ENCODE peak calls at places on chromosomes 6 and 20, in nine cellular contexts. G is adrenal gland, K is HL-60, A is ovary, P is MM.1S, Y is right atrium auricular region, D is HCT116, N is dorsolateral prefrontal cortex, C is lung. V is an unnamed sample.

GRCh38 chr20:19864130-19864529 is 106.1 kb downstream of the RIN2 start:
- DNase-seq in C (no peak), N (no peak), P (no peak), A (no peak), K (no peak), D (no peak), Y (no peak), G (no peak), V (no peak)

GRCh38 chr6:112626468-112627082 is 279.4 kb downstream of the RFPL4B start:
- DNase-seq in P (no peak), A (no peak), N (no peak), Y (no peak), G (no peak), D (no peak), K (no peak), C (no peak), V (no peak)

GRCh38 chr6:165308926-165309731 is at the start of gene C6orf118:
- DNase-seq in P (no peak), N (peak), K (no peak), D (no peak), A (peak), G (peak), Y (peak), C (peak), V (peak)

GRCh38 chr6:135686784-135687301 is 164.7 kb upstream of the PDE7B start:
- DNase-seq in N (no peak), C (no peak), A (no peak), G (no peak), Y (no peak), P (no peak), D (no peak), K (peak), V (no peak)

GRCh38 chr6:117089604-117090003 is 175.8 kb upstream of the VGLL2 start:
- DNase-seq in A (no peak), N (no peak), P (no peak), Y (no peak), K (no peak), C (no peak), G (no peak), D (no peak), V (no peak)

GRCh38 chr6:166542580-166542912 is 43.9 kb downstream of the RAMACL start:
- DNase-seq in Y (no peak), D (no peak), P (no peak), A (no peak), G (no peak), K (no peak), C (peak), N (no peak), V (no peak)

GRCh38 chr6:3623451-3624267 is 127.9 kb downstream of the PXDC1 start:
- DNase-seq in K (no peak), D (no peak), A (no peak), G (no peak), P (no peak), N (no peak), C (no peak), Y (no peak), V (no peak)

GRCh38 chr20:53408728-53409157 is 184.9 kb downstream of the ZNF217 start:
- DNase-seq in C (no peak), Y (no peak), P (no peak), D (no peak), N (no peak), G (no peak), K (peak), A (no peak), V (no peak)

GRCh38 chr6:131948692-131949614 is 2.2 kb downstream of the CCN2 start:
- DNase-seq in Y (no peak), G (peak), D (no peak), P (no peak), A (peak), C (no peak), K (no peak), N (no peak), V (peak)

GRCh38 chr6:14549319-14549770 is 431.8 kb downstream of the CD83 start:
- DNase-seq in Y (no peak), C (no peak), G (no peak), N (peak), A (no peak), K (no peak), D (no peak), P (no peak), V (no peak)

GRCh38 chr6:3612341-3613041 is 139.0 kb downstream of the PXDC1 start:
- DNase-seq in P (no peak), C (no peak), D (peak), N (no peak), G (no peak), A (no peak), K (no peak), Y (peak), V (no peak)

GRCh38 chr20:45051497-45052060 is 49.3 kb downstream of the KCNS1 start:
- DNase-seq in D (no peak), C (no peak), P (peak), Y (no peak), A (no peak), N (no peak), G (no peak), K (no peak), V (no peak)

GRCh38 chr20:7741866-7742265 is 198.4 kb downstream of the HAO1 start:
- DNase-seq in G (no peak), D (no peak), Y (no peak), N (no peak), A (no peak), K (no peak), P (no peak), C (no peak), V (no peak)

GRCh38 chr20:26209171-26209941 is 512.7 kb upstream of the ZNF337 start:
- DNase-seq in N (no peak), P (no peak), A (no peak), K (no peak), G (no peak), Y (no peak), C (no peak), D (no peak), V (peak)

GRCh38 chr6:169722362-169723199 is 1.7 kb downstream of the PHF10 start:
- DNase-seq in A (peak), P (peak), G (peak), D (no peak), N (peak), K (peak), C (no peak), Y (no peak), V (peak)

GRCh38 chr6:10395946-10396577 is 18.8 kb downstream of the TFAP2A start:
- DNase-seq in N (no peak), G (no peak), C (no peak), Y (no peak), P (no peak), K (no peak), D (no peak), A (no peak), V (no peak)

GRCh38 chr20:4740774-4741431 is 19.2 kb downstream of the PRND start:
- DNase-seq in C (no peak), Y (no peak), A (no peak), N (no peak), P (peak), D (peak), K (peak), G (peak), V (no peak)

GRCh38 chr6:128069180-128069579 is 168.3 kb upstream of the THEMIS start:
- DNase-seq in K (no peak), A (no peak), P (no peak), Y (no peak), G (no peak), D (no peak), C (no peak), N (no peak), V (no peak)

GRCh38 chr6:97059473-97059872 is 134.9 kb downstream of the KLHL32 start:
- DNase-seq in G (no peak), P (peak), A (no peak), Y (no peak), C (no peak), K (no peak), D (peak), N (no peak), V (no peak)

DNA sequence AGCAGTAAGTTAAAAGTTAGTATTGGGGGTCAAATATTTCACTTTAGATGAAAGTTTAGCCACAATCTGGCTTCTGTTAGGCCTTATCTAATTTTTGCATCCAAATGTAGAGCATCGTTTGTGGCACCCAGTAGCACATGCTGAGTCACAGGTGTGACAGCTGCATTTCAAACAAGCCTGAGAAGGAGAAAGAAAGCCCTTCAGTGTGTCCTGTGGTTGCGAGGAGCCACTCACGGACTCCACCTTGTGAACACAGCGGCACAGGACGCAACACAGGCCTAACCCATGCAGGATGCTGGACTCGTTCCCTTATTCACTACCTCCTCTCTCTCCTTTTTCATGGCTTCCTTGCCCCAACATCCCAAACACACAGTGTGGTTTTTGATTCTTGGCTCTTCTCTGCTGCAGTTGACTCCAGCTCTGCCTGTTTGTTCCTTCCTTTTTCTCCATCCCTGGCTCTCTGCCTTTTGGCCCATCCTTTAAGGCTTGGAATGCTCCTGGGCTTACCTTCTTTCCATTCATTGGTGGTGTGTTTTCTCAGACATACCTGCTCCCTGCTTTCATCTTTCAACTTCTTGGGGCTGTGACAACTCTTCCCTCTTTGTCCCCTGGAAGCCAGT is 124.2 kb downstream of the SLC16A10 start:
- DNase-seq in C (no peak), A (no peak), K (no peak), P (no peak), D (no peak), G (no peak), N (no peak), Y (no peak), V (no peak)
- H3K27ac ChIP-seq in C (no peak), A (no peak), K (no peak), P (no peak), D (no peak), G (no peak), N (no peak), Y (no peak), V (peak)

GRCh38 chr6:45617441-45617840 is 239.7 kb upstream of the SUPT3H start:
- DNase-seq in N (no peak), A (no peak), G (no peak), C (no peak), Y (no peak), K (no peak), P (no peak), D (no peak), V (no peak)

GRCh38 chr6:45618259-45618658 is 240.5 kb upstream of the SUPT3H start:
- DNase-seq in K (no peak), C (no peak), A (no peak), G (no peak), Y (no peak), P (no peak), N (no peak), D (no peak), V (no peak)

GRCh38 chr6:45619211-45619760 is 241.6 kb upstream of the SUPT3H start:
- DNase-seq in G (no peak), K (no peak), P (no peak), Y (no peak), N (no peak), D (no peak), C (no peak), A (no peak), V (no peak)

GRCh38 chr6:45616209-45616608 is 238.5 kb upstream of the SUPT3H start:
- DNase-seq in K (no peak), Y (no peak), C (no peak), P (no peak), G (no peak), A (no peak), N (no peak), D (no peak), V (no peak)

GRCh38 chr6:45619994-45620471 is 242.3 kb upstream of the SUPT3H start:
- DNase-seq in A (no peak), D (no peak), P (peak), K (no peak), G (no peak), Y (no peak), N (no peak), C (peak), V (no peak)
- H3K27ac ChIP-seq in A (no peak), D (no peak), P (peak), K (no peak), G (no peak), Y (no peak), N (no peak), C (no peak), V (no peak)

GRCh38 chr6:159989471-159989870 is 20.6 kb downstream of the IGF2R start:
- DNase-seq in Y (no peak), C (no peak), N (no peak), A (no peak), P (no peak), G (no peak), D (no peak), K (no peak), V (no peak)

GRCh38 chr6:159992366-159992765 is 23.5 kb downstream of the IGF2R start:
- DNase-seq in G (no peak), D (no peak), Y (no peak), A (no peak), C (no peak), N (no peak), P (no peak), K (no peak), V (no peak)

GRCh38 chr6:159989882-159990480 is 21.1 kb downstream of the IGF2R start:
- DNase-seq in P (no peak), A (no peak), Y (no peak), D (no peak), N (no peak), C (no peak), G (no peak), K (peak), V (no peak)

GRCh38 chr6:159985296-159985940 is 16.5 kb downstream of the IGF2R start:
- DNase-seq in A (no peak), P (no peak), D (no peak), N (no peak), Y (no peak), C (no peak), G (no peak), K (no peak), V (no peak)

DNA sequence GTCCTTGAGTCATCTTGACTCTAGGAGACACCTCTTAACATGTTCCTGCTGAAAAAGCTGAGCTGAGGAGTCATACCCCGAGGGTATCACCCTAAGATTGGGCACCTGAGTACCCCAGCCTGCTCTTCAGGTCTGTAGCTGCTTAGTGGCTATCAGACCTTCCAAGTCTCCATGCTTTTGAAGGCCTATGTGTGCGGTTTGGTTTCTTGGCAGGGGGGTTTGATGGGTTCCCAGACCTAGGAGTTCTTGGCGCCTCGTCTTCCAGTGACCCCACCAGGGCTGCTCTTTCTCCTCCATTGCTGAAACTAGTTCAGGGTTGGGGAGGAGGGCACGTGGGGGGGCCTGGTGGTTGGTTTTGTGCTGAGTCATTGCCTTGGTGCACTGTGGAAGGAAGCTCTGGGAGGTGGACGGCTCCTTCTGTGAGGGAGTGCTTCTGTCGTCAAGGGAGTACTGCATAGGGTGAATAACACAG is 20.1 kb downstream of the IGF2R start:
- DNase-seq in Y (no peak), N (no peak), D (no peak), C (no peak), G (no peak), P (no peak), A (no peak), K (peak), V (no peak)
- H3K27ac ChIP-seq in Y (no peak), N (no peak), D (no peak), C (no peak), G (no peak), P (no peak), A (no peak), K (peak), V (no peak)

GRCh38 chr20:17587831-17588230 is 18.0 kb downstream of the DSTN start:
- DNase-seq in D (no peak), A (no peak), N (no peak), C (no peak), Y (no peak), G (no peak), P (no peak), K (no peak), V (no peak)

GRCh38 chr20:17590245-17590644 is 20.4 kb downstream of the DSTN start:
- DNase-seq in K (no peak), Y (no peak), D (no peak), A (no peak), G (no peak), N (no peak), C (no peak), P (no peak), V (no peak)

GRCh38 chr20:17587148-17587547 is 17.3 kb downstream of the DSTN start:
- DNase-seq in D (no peak), K (no peak), Y (no peak), G (no peak), P (no peak), N (no peak), C (no peak), A (no peak), V (no peak)

GRCh38 chr20:17586250-17586649 is 16.4 kb downstream of the DSTN start:
- DNase-seq in N (no peak), K (no peak), G (no peak), P (no peak), C (no peak), Y (no peak), D (no peak), A (no peak), V (no peak)

DNA sequence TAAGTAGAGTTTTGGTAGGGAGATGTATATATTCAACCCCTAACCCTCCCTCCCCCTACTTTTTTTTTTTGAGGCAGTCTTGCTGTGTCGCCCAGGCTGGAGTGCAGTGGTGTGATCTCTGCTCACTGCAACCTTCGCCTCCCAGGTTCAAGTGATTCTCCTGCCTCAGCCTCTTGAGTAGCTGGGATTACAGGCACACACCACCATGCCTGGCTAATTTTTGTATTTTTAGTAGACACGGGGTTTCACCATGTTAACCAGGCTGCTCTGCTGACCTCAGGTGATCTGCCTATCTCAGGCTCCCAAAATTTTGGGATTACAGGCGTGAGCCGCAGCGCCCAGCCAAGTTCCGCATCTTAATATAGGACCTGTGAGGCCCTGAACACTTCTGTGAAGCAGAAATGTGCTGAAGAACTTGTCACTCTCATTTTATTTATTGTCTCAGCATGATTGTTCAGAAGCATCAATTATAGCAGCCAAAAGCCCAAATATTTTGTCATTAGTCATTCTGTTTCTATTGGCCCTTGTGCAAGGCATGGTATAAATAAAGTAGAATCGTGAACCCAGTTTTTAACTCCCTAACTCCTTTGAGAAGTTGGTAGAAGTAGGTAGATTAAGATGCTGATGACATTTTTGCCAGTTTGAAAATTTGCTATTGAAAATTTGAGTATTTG is 19.4 kb downstream of the DSTN start:
- DNase-seq in Y (no peak), C (no peak), A (no peak), N (no peak), K (no peak), P (no peak), G (no peak), D (no peak), V (peak)
- H3K27ac ChIP-seq in Y (peak), C (no peak), A (no peak), N (no peak), K (no peak), P (no peak), G (no peak), D (no peak), V (peak)

V was measured in aorta.